ENCODE peak calls at places on chromosomes 12 and 14, in six cellular contexts. N is effector memory CD8-positive, alpha-beta T cell; W is suprapubic skin; P is tibial artery; O is AG10803; Z is mesothelial cell of epicardium. I is an unnamed sample.

GRCh38 chr12:74043343-74043742 is 494.3 kb upstream of the ATXN7L3B start:
- DNase-seq in N (no peak), W (no peak), P (no peak), O (no peak), Z (no peak), I (no peak)

GRCh38 chr14:93946104-93946503 is 19.0 kb downstream of the FAM181A start:
- DNase-seq in N (no peak), W (no peak), P (no peak), O (no peak), Z (no peak), I (no peak)

GRCh38 chr14:52678591-52678990 is 16.8 kb downstream of the ERO1A start:
- DNase-seq in N (peak), W (no peak), P (no peak), O (no peak), Z (no peak), I (no peak)

GRCh38 chr12:121038861-121039654 is at the start of gene OASL:
- DNase-seq in N (peak), W (no peak), P (peak), O (peak), Z (no peak), I (no peak)

GRCh38 chr14:77151918-77152588 is 10.5 kb upstream of the ZDHHC22 start:
- DNase-seq in N (no peak), W (no peak), P (no peak), O (peak), Z (no peak), I (no peak)

GRCh38 chr14:100893228-100893601 is 10.3 kb downstream of the RTL1 start:
- DNase-seq in N (no peak), W (no peak), P (no peak), O (no peak), Z (no peak), I (peak)

GRCh38 chr12:50222275-50222783 is 55.2 kb upstream of the CERS5 start:
- DNase-seq in N (no peak), W (no peak), P (peak), O (peak), Z (peak), I (peak)

GRCh38 chr14:100138082-100138787 is 21.2 kb downstream of the DEGS2 start:
- DNase-seq in N (no peak), W (no peak), P (no peak), O (no peak), Z (no peak), I (no peak)

GRCh38 chr14:72513994-72514659 is 379.8 kb downstream of the DPF3 start:
- DNase-seq in N (no peak), W (no peak), P (no peak), O (peak), Z (no peak), I (no peak)

GRCh38 chr12:24404086-24404815 is 454.8 kb upstream of the SOX5 start:
- DNase-seq in N (no peak), W (no peak), P (no peak), O (no peak), Z (no peak), I (no peak)

I was measured in ureter.